ENCODE peak calls at places on chromosomes 13 and 19, in five cellular contexts. One of them, this sample, is unnamed.

GRCh38 chr13:114037674-114038073 is 63.8 kb upstream of the C13orf46 start:
- DNase-seq in activated T-cell treated with anti-CD3 and anti-CD28 coated beads for 1 hour: no peak
- DNase-seq in heart right ventricle: no peak
- DNase-seq in PC-3: no peak
- DNase-seq in AG09309: no peak
- DNase-seq in this sample: no peak

GRCh38 chr13:59047546-59047945 is 1116.2 kb downstream of the DIAPH3 start:
- DNase-seq in AG09309: no peak
- DNase-seq in PC-3: no peak
- DNase-seq in heart right ventricle: no peak
- DNase-seq in activated T-cell treated with anti-CD3 and anti-CD28 coated beads for 1 hour: no peak
- DNase-seq in this sample: no peak

GRCh38 chr19:58338825-58339558 is 12.2 kb downstream of the ZSCAN22 start:
- DNase-seq in AG09309: no peak
- DNase-seq in heart right ventricle: no peak
- DNase-seq in activated T-cell treated with anti-CD3 and anti-CD28 coated beads for 1 hour: no peak
- DNase-seq in PC-3: peak
- DNase-seq in this sample: no peak

GRCh38 chr13:70950664-70951063 is 842.4 kb upstream of the KLHL1 start:
- DNase-seq in heart right ventricle: no peak
- DNase-seq in AG09309: no peak
- DNase-seq in activated T-cell treated with anti-CD3 and anti-CD28 coated beads for 1 hour: no peak
- DNase-seq in PC-3: no peak
- DNase-seq in this sample: no peak

GRCh38 chr19:30087381-30088138 is 145.5 kb downstream of the URI1 start:
- DNase-seq in AG09309: no peak
- DNase-seq in PC-3: no peak
- DNase-seq in activated T-cell treated with anti-CD3 and anti-CD28 coated beads for 1 hour: no peak
- DNase-seq in heart right ventricle: no peak
- DNase-seq in this sample: no peak

GRCh38 chr13:95756072-95756471 is 79.1 kb downstream of the DNAJC3 start:
- DNase-seq in heart right ventricle: no peak
- DNase-seq in PC-3: no peak
- DNase-seq in activated T-cell treated with anti-CD3 and anti-CD28 coated beads for 1 hour: no peak
- DNase-seq in AG09309: no peak
- DNase-seq in this sample: no peak

GRCh38 chr13:100298116-100298681 is 209.3 kb downstream of the PCCA start:
- DNase-seq in heart right ventricle: no peak
- DNase-seq in activated T-cell treated with anti-CD3 and anti-CD28 coated beads for 1 hour: no peak
- DNase-seq in AG09309: no peak
- DNase-seq in PC-3: no peak
- DNase-seq in this sample: no peak

GRCh38 chr19:12484011-12484370 is 625 bp downstream of the ZNF709 start:
- DNase-seq in activated T-cell treated with anti-CD3 and anti-CD28 coated beads for 1 hour: no peak
- DNase-seq in heart right ventricle: no peak
- DNase-seq in AG09309: no peak
- DNase-seq in PC-3: no peak
- DNase-seq in this sample: no peak

GRCh38 chr19:54024660-54025059 is 33.2 kb downstream of the CACNG6 start:
- DNase-seq in AG09309: no peak
- DNase-seq in heart right ventricle: no peak
- DNase-seq in PC-3: peak
- DNase-seq in activated T-cell treated with anti-CD3 and anti-CD28 coated beads for 1 hour: no peak
- DNase-seq in this sample: no peak

GRCh38 chr19:12996542-12997094 is 1.3 kb downstream of the NFIX start:
- DNase-seq in activated T-cell treated with anti-CD3 and anti-CD28 coated beads for 1 hour: no peak
- DNase-seq in heart right ventricle: peak
- DNase-seq in AG09309: no peak
- DNase-seq in PC-3: peak
- DNase-seq in this sample: peak

This sample was measured in pancreas.